ENCODE peak calls at places on chromosome 6, in ten cellular contexts. L is nephron progenitor cell, I is NCI-H2081, X is activated gamma-delta T cell treated with Interleukin-2 at 50 U/mL for 16 hours, A is RPMI8226, S is NCI-H2227 treated with DMSO at 0.1 percent for 48 hours, E is neural crest cell, Q is anterior cingulate cortex, Y is SHP77, O is GM13977. D is an unnamed sample.

GRCh38 chr6:26172496-26172958 is 85.3 kb downstream of the HFE start:
- DNase-seq in I (peak; percentile 53), L (no peak), S (no peak), X (peak; percentile 22), Q (no peak), Y (peak; percentile 20), E (no peak), A (peak; percentile 62), O (no peak), D (no peak)

GRCh38 chr6:167956983-167957492 is 40.4 kb upstream of the KIF25 start:
- DNase-seq in S (no peak), Q (no peak), O (no peak), A (no peak), X (no peak), E (no peak), Y (no peak), I (no peak), L (no peak), D (no peak)

GRCh38 chr6:142187209-142187608 is 40.1 kb downstream of the VTA1 start:
- DNase-seq in S (peak; percentile 43), L (no peak), E (no peak), O (no peak), I (peak; percentile 64), Q (no peak), X (no peak), A (no peak), Y (peak; percentile 75), D (no peak)

GRCh38 chr6:75602164-75602896 is 650 bp downstream of the SENP6 start:
- DNase-seq in I (peak; percentile 62), E (peak; percentile 39), A (peak; percentile 54), O (peak; percentile 44), S (peak; percentile 47), Y (peak; percentile 40), L (peak; percentile 71), X (peak; percentile 39), Q (no peak), D (peak; percentile 1)

GRCh38 chr6:132060591-132060990 is 109.4 kb upstream of the CCN2 start:
- DNase-seq in O (no peak), Y (peak; percentile 19), Q (no peak), X (no peak), L (no peak), S (no peak), I (peak; percentile 49), A (no peak), E (no peak), D (no peak)

GRCh38 chr6:47034919-47035318 is 7.2 kb downstream of the ADGRF1 start:
- DNase-seq in X (no peak), I (peak; percentile 43), L (no peak), O (no peak), A (no peak), Q (no peak), E (no peak), S (peak; percentile 49), Y (peak; percentile 91), D (no peak)

GRCh38 chr6:112282217-112282616 is 27.9 kb upstream of the LAMA4 start:
- DNase-seq in X (no peak), A (peak; percentile 8), S (peak; percentile 51), O (no peak), L (peak; percentile 29), Y (peak; percentile 84), Q (peak; percentile 27), E (peak; percentile 20), I (no peak), D (no peak)

GRCh38 chr6:13112921-13113320 is 215.4 kb downstream of the TBC1D7 start:
- DNase-seq in Y (no peak), Q (no peak), E (no peak), S (no peak), I (no peak), O (no peak), L (no peak), X (no peak), A (no peak), D (no peak)

GRCh38 chr6:29439006-29439405 is at the start of gene OR10C1:
- DNase-seq in A (no peak), Y (no peak), I (no peak), L (no peak), E (no peak), Q (no peak), O (no peak), X (no peak), S (no peak), D (no peak)

GRCh38 chr6:79570802-79571367 is 33.7 kb upstream of the LCA5 start:
- DNase-seq in A (peak; percentile 17), S (peak; percentile 29), I (peak; percentile 67), L (no peak), Y (peak; percentile 32), Q (no peak), E (no peak), O (peak; percentile 34), X (no peak), D (no peak)

GRCh38 chr6:137927777-137928218 is 60.7 kb downstream of the TNFAIP3 start:
- DNase-seq in Y (no peak), O (peak; percentile 24), A (peak; percentile 77), L (no peak), I (no peak), E (no peak), X (peak; percentile 69), Q (no peak), S (no peak), D (no peak)

GRCh38 chr6:39961178-39961577 is 26.9 kb upstream of the MOCS1 start:
- DNase-seq in S (no peak), A (no peak), L (no peak), Y (no peak), O (no peak), Q (no peak), X (no peak), E (no peak), I (no peak), D (no peak)

GRCh38 chr6:87588756-87589407 is 905 bp downstream of the RARS2 start:
- DNase-seq in I (no peak), X (no peak), A (no peak), S (no peak), Y (no peak), Q (no peak), E (no peak), O (no peak), L (no peak), D (no peak)

GRCh38 chr6:32668226-32668747 is 1.8 kb upstream of the HLA-DQB1 start:
- DNase-seq in L (no peak), X (peak; percentile 45), Q (no peak), O (peak; percentile 73), S (no peak), E (no peak), I (no peak), Y (no peak), A (peak; percentile 4), D (peak; percentile 50)

GRCh38 chr6:38266921-38267354 is 372.8 kb downstream of the BTBD9 start:
- DNase-seq in O (no peak), Q (no peak), X (no peak), Y (no peak), L (no peak), S (no peak), E (no peak), I (no peak), A (no peak), D (no peak)

GRCh38 chr6:5084787-5085637 is at the start of gene PPP1R3G:
- DNase-seq in A (peak; percentile 47), Y (no peak), L (peak; percentile 54), E (peak; percentile 12), I (peak; percentile 18), Q (peak; percentile 44), S (no peak), O (peak; percentile 77), X (no peak), D (no peak)

GRCh38 chr6:5162401-5162800 is 77.3 kb downstream of the PPP1R3G start:
- DNase-seq in L (no peak), X (no peak), Q (no peak), A (no peak), I (no peak), O (no peak), E (no peak), Y (no peak), S (no peak), D (no peak)

GRCh38 chr6:129555206-129555832 is 154.7 kb downstream of the ARHGAP18 start:
- DNase-seq in S (no peak), A (no peak), L (no peak), I (no peak), Y (no peak), O (no peak), Q (no peak), E (no peak), X (no peak), D (no peak)

GRCh38 chr6:22300287-22300998 is 3.6 kb upstream of the PRL start:
- DNase-seq in A (no peak), Y (no peak), I (no peak), S (no peak), E (no peak), X (no peak), Q (no peak), L (no peak), O (no peak), D (no peak)

GRCh38 chr6:34130870-34131269 is 15.0 kb downstream of the GRM4 start:
- DNase-seq in I (no peak), X (no peak), E (no peak), Y (no peak), Q (no peak), L (no peak), S (no peak), A (no peak), O (no peak), D (no peak)

GRCh38 chr6:22756365-22756764 is 187.0 kb downstream of the HDGFL1 start:
- DNase-seq in O (no peak), X (no peak), S (no peak), L (no peak), E (no peak), I (no peak), Q (no peak), A (no peak), Y (no peak), D (no peak)

GRCh38 chr6:120116343-120116742 is 766.8 kb upstream of the MAN1A1 start:
- DNase-seq in S (no peak), O (no peak), E (no peak), Q (no peak), I (no peak), A (no peak), L (no peak), Y (no peak), X (no peak), D (no peak)

GRCh38 chr6:37049990-37050853 is 44.8 kb downstream of the FGD2 start:
- DNase-seq in S (no peak), E (no peak), L (no peak), A (peak; percentile 73), I (no peak), O (peak; percentile 75), X (peak; percentile 59), Y (no peak), Q (peak; percentile 9), D (no peak)

GRCh38 chr6:43921039-43921438 is 151.0 kb downstream of the VEGFA start:
- DNase-seq in E (no peak), L (no peak), O (no peak), Y (no peak), A (no peak), Q (no peak), I (no peak), X (no peak), S (no peak), D (no peak)

GRCh38 chr6:13872681-13873080 is 52.1 kb upstream of the RNF182 start:
- DNase-seq in A (no peak), Y (no peak), X (no peak), S (no peak), I (no peak), L (no peak), E (no peak), O (no peak), Q (no peak), D (no peak)

GRCh38 chr6:83193747-83194582 is 808 bp downstream of the RWDD2A start:
- DNase-seq in O (peak; percentile 44), X (peak; percentile 7), A (peak; percentile 11), Y (peak; percentile 68), E (peak; percentile 44), L (peak; percentile 79), Q (peak; percentile 21), S (no peak), I (peak; percentile 68), D (no peak)

GRCh38 chr6:41894366-41895299 is 542 bp downstream of the USP49 start:
- DNase-seq in Y (no peak), S (peak; percentile 32), O (no peak), L (peak; percentile 79), A (no peak), X (no peak), E (peak; percentile 3), Q (peak; percentile 2), I (no peak), D (no peak)

GRCh38 chr6:6008648-6009421 is 2.1 kb upstream of the NRN1 start:
- DNase-seq in S (peak; percentile 90), I (peak; percentile 94), A (peak; percentile 64), X (no peak), O (peak; percentile 96), Q (peak; percentile 47), E (peak; percentile 69), L (peak; percentile 88), Y (peak; percentile 86), D (peak; percentile 58)